ENCODE peak calls at places on chromosomes 11 and 22, in six cellular contexts. One of them, this sample, is unnamed.
A peak's percentile ranks its signal among the peaks of the same experiment; 100 is the strongest.

GRCh38 chr11:62124186-62125113 is 639 bp downstream of the INCENP start:
- DNase-seq in body of pancreas: peak; percentile 41
- DNase-seq in adrenal gland: no peak
- DNase-seq in CD8-positive, alpha-beta T cell: no peak
- DNase-seq in tibial nerve: no peak
- DNase-seq in colonic mucosa: peak; percentile 56
- DNase-seq in this sample: peak; percentile 22

GRCh38 chr11:94793822-94794221 is 25.7 kb downstream of the AMOTL1 start:
- DNase-seq in body of pancreas: no peak
- DNase-seq in adrenal gland: no peak
- DNase-seq in CD8-positive, alpha-beta T cell: no peak
- DNase-seq in tibial nerve: no peak
- DNase-seq in colonic mucosa: no peak
- DNase-seq in this sample: no peak

GRCh38 chr22:37353839-37354238 is 71.5 kb downstream of the CYTH4 start:
- DNase-seq in body of pancreas: no peak
- DNase-seq in adrenal gland: no peak
- DNase-seq in CD8-positive, alpha-beta T cell: no peak
- DNase-seq in tibial nerve: no peak
- DNase-seq in colonic mucosa: no peak
- DNase-seq in this sample: no peak

GRCh38 chr11:120130176-120130980 is 7.5 kb downstream of the TRIM29 start:
- DNase-seq in body of pancreas: no peak
- DNase-seq in adrenal gland: no peak
- DNase-seq in CD8-positive, alpha-beta T cell: no peak
- DNase-seq in tibial nerve: no peak
- DNase-seq in colonic mucosa: no peak
- DNase-seq in this sample: no peak

GRCh38 chr22:39179401-39179827 is 26.9 kb upstream of the CBX7 start:
- DNase-seq in body of pancreas: no peak
- DNase-seq in adrenal gland: no peak
- DNase-seq in CD8-positive, alpha-beta T cell: no peak
- DNase-seq in tibial nerve: no peak
- DNase-seq in colonic mucosa: no peak
- DNase-seq in this sample: no peak

GRCh38 chr22:50544746-50545253 is 899 bp upstream of the KLHDC7B start:
- DNase-seq in body of pancreas: no peak
- DNase-seq in adrenal gland: no peak
- DNase-seq in CD8-positive, alpha-beta T cell: no peak
- DNase-seq in tibial nerve: no peak
- DNase-seq in colonic mucosa: peak; percentile 62
- DNase-seq in this sample: no peak

GRCh38 chr22:37983860-37984791 is at the start of gene SOX10:
- DNase-seq in body of pancreas: no peak
- DNase-seq in adrenal gland: no peak
- DNase-seq in CD8-positive, alpha-beta T cell: no peak
- DNase-seq in tibial nerve: no peak
- DNase-seq in colonic mucosa: no peak
- DNase-seq in this sample: peak; percentile 61

GRCh38 chr11:88353835-88354496 is 16.4 kb upstream of the CTSC start:
- DNase-seq in body of pancreas: no peak
- DNase-seq in adrenal gland: no peak
- DNase-seq in CD8-positive, alpha-beta T cell: no peak
- DNase-seq in tibial nerve: no peak
- DNase-seq in colonic mucosa: no peak
- DNase-seq in this sample: no peak

GRCh38 chr11:8768625-8769333 is 86.2 kb downstream of the RPL27A start:
- DNase-seq in body of pancreas: peak; percentile 33
- DNase-seq in adrenal gland: peak; percentile 77
- DNase-seq in CD8-positive, alpha-beta T cell: no peak
- DNase-seq in tibial nerve: no peak
- DNase-seq in colonic mucosa: no peak
- DNase-seq in this sample: no peak

GRCh38 chr11:119091966-119092879 is 7.5 kb downstream of the HMBS start:
- DNase-seq in body of pancreas: no peak
- DNase-seq in adrenal gland: no peak
- DNase-seq in CD8-positive, alpha-beta T cell: no peak
- DNase-seq in tibial nerve: no peak
- DNase-seq in colonic mucosa: no peak
- DNase-seq in this sample: no peak

GRCh38 chr22:40368016-40368415 is 2.4 kb upstream of the SGSM3 start:
- DNase-seq in body of pancreas: no peak
- DNase-seq in adrenal gland: no peak
- DNase-seq in CD8-positive, alpha-beta T cell: no peak
- DNase-seq in tibial nerve: no peak
- DNase-seq in colonic mucosa: no peak
- DNase-seq in this sample: no peak

GRCh38 chr11:112412383-112412782 is 151.7 kb upstream of the PLET1 start:
- DNase-seq in body of pancreas: no peak
- DNase-seq in adrenal gland: no peak
- DNase-seq in CD8-positive, alpha-beta T cell: no peak
- DNase-seq in tibial nerve: no peak
- DNase-seq in colonic mucosa: no peak
- DNase-seq in this sample: no peak

GRCh38 chr11:66322732-66323427 is 6.0 kb upstream of the CD248 start:
- DNase-seq in body of pancreas: no peak
- DNase-seq in adrenal gland: peak; percentile 55
- DNase-seq in CD8-positive, alpha-beta T cell: no peak
- DNase-seq in tibial nerve: peak; percentile 59
- DNase-seq in colonic mucosa: no peak
- DNase-seq in this sample: no peak

GRCh38 chr22:31872209-31872608 is 72.1 kb upstream of the YWHAH start:
- DNase-seq in body of pancreas: no peak
- DNase-seq in adrenal gland: no peak
- DNase-seq in CD8-positive, alpha-beta T cell: peak; percentile 9
- DNase-seq in tibial nerve: no peak
- DNase-seq in colonic mucosa: no peak
- DNase-seq in this sample: no peak

GRCh38 chr11:109706940-109707339 is 284.9 kb downstream of the C11orf87 start:
- DNase-seq in body of pancreas: no peak
- DNase-seq in adrenal gland: no peak
- DNase-seq in CD8-positive, alpha-beta T cell: no peak
- DNase-seq in tibial nerve: no peak
- DNase-seq in colonic mucosa: no peak
- DNase-seq in this sample: no peak

GRCh38 chr11:25066706-25067105 is 569.9 kb downstream of the LUZP2 start:
- DNase-seq in body of pancreas: no peak
- DNase-seq in adrenal gland: no peak
- DNase-seq in CD8-positive, alpha-beta T cell: no peak
- DNase-seq in tibial nerve: no peak
- DNase-seq in colonic mucosa: no peak
- DNase-seq in this sample: no peak

GRCh38 chr22:21866821-21867527 is 471 bp downstream of the MAPK1 start:
- DNase-seq in body of pancreas: peak; percentile 34
- DNase-seq in adrenal gland: peak; percentile 43
- DNase-seq in CD8-positive, alpha-beta T cell: peak; percentile 24
- DNase-seq in tibial nerve: no peak
- DNase-seq in colonic mucosa: peak; percentile 38
- DNase-seq in this sample: peak; percentile 9

GRCh38 chr11:2178906-2179494 is 7.4 kb upstream of the TH start:
- DNase-seq in body of pancreas: no peak
- DNase-seq in adrenal gland: no peak
- DNase-seq in CD8-positive, alpha-beta T cell: no peak
- DNase-seq in tibial nerve: no peak
- DNase-seq in colonic mucosa: no peak
- DNase-seq in this sample: no peak

GRCh38 chr22:25903294-25903693 is 161.3 kb downstream of the MYO18B start:
- DNase-seq in body of pancreas: no peak
- DNase-seq in adrenal gland: no peak
- DNase-seq in CD8-positive, alpha-beta T cell: no peak
- DNase-seq in tibial nerve: no peak
- DNase-seq in colonic mucosa: no peak
- DNase-seq in this sample: peak; percentile 15

GRCh38 chr11:116882386-116882785 is 45.0 kb upstream of the APOA1 start:
- DNase-seq in body of pancreas: no peak
- DNase-seq in adrenal gland: no peak
- DNase-seq in CD8-positive, alpha-beta T cell: no peak
- DNase-seq in tibial nerve: no peak
- DNase-seq in colonic mucosa: no peak
- DNase-seq in this sample: no peak

GRCh38 chr22:45804986-45805325 is 133.3 kb downstream of the ATXN10 start:
- DNase-seq in body of pancreas: no peak
- DNase-seq in adrenal gland: no peak
- DNase-seq in CD8-positive, alpha-beta T cell: no peak
- DNase-seq in tibial nerve: no peak
- DNase-seq in colonic mucosa: no peak
- DNase-seq in this sample: no peak

GRCh38 chr11:121964591-121964990 is 151.4 kb downstream of the BLID start:
- DNase-seq in body of pancreas: no peak
- DNase-seq in adrenal gland: no peak
- DNase-seq in CD8-positive, alpha-beta T cell: no peak
- DNase-seq in tibial nerve: no peak
- DNase-seq in colonic mucosa: no peak
- DNase-seq in this sample: no peak

GRCh38 chr11:112993808-112994207 is 32.6 kb downstream of the NCAM1 start:
- DNase-seq in body of pancreas: no peak
- DNase-seq in adrenal gland: no peak
- DNase-seq in CD8-positive, alpha-beta T cell: no peak
- DNase-seq in tibial nerve: no peak
- DNase-seq in colonic mucosa: no peak
- DNase-seq in this sample: no peak

GRCh38 chr11:95232666-95233065 is 1.7 kb upstream of the SESN3 start:
- DNase-seq in body of pancreas: no peak
- DNase-seq in adrenal gland: no peak
- DNase-seq in CD8-positive, alpha-beta T cell: no peak
- DNase-seq in tibial nerve: no peak
- DNase-seq in colonic mucosa: no peak
- DNase-seq in this sample: no peak

GRCh38 chr11:125410091-125410490 is 86.0 kb downstream of the FEZ1 start:
- DNase-seq in body of pancreas: no peak
- DNase-seq in adrenal gland: no peak
- DNase-seq in CD8-positive, alpha-beta T cell: no peak
- DNase-seq in tibial nerve: no peak
- DNase-seq in colonic mucosa: no peak
- DNase-seq in this sample: peak; percentile 22

GRCh38 chr11:87301785-87302540 is 264.2 kb downstream of the TMEM135 start:
- DNase-seq in body of pancreas: no peak
- DNase-seq in adrenal gland: no peak
- DNase-seq in CD8-positive, alpha-beta T cell: no peak
- DNase-seq in tibial nerve: no peak
- DNase-seq in colonic mucosa: no peak
- DNase-seq in this sample: no peak

DNA sequence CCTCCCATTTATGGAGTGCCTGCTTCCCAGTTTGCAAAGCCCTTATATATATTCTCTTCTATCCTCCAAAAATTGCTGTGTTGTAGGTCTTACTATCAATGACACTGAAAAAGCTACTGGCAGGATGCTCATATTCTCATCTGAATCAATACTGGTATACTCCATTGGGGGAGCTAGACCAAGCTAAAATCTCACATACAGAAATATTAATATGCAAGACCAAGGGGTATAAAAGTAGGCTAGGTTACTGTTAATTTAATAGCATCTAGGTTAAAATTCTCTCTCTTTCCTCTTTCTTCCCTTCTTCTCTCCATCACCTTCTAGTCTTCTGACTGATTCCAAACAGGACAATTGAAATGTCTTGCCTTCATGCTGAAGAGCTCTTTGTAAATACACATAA is 17.1 kb upstream of the BDNF start:
- DNase-seq in body of pancreas: no peak
- DNase-seq in adrenal gland: no peak
- DNase-seq in CD8-positive, alpha-beta T cell: no peak
- DNase-seq in tibial nerve: no peak
- DNase-seq in colonic mucosa: no peak
- DNase-seq in this sample: no peak
- TF ChIP-seq CTCF in body of pancreas: no peak
- TF ChIP-seq CTCF in adrenal gland: no peak
- TF ChIP-seq CTCF in CD8-positive, alpha-beta T cell: no peak
- TF ChIP-seq CTCF in tibial nerve: no peak
- TF ChIP-seq CTCF in colonic mucosa: no peak
- TF ChIP-seq CTCF in this sample: peak; percentile 59

DNA sequence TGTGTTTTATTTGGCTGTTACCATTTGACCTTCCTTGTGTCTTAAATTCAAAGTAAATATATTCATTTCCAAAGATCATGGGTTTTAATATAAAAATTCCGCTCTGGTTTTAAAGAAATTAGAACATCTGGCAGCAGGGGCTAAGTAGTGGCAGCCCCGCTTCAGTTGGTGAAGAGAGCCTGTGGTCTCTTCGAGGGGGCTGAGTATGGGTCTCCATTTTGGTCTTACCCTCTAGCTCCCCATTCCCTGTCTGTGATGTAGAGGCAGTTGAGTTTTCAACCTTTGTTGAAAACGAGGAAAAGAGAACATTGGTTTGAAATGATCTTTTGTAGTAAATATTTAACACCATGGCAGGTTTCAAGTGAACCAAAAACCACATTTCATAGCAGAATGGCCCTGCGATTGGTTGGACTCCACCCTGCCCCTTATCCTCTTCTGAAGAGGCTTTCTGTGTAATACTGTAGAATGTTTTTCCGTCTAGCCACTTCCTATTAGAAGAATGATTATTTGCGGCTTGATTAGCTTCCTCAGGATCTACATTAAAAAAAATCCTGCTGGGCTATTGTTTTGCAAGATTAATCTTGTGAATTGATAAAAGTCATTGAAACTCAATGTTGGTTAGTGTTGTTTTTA is 17.7 kb downstream of the APLP2 start:
- DNase-seq in body of pancreas: no peak
- DNase-seq in adrenal gland: no peak
- DNase-seq in CD8-positive, alpha-beta T cell: no peak
- DNase-seq in tibial nerve: no peak
- DNase-seq in colonic mucosa: no peak
- DNase-seq in this sample: no peak
- TF ChIP-seq CTCF in body of pancreas: no peak
- TF ChIP-seq CTCF in adrenal gland: no peak
- TF ChIP-seq CTCF in CD8-positive, alpha-beta T cell: no peak
- TF ChIP-seq CTCF in tibial nerve: no peak
- TF ChIP-seq CTCF in colonic mucosa: no peak
- TF ChIP-seq CTCF in this sample: no peak

GRCh38 chr11:57662893-57663292 is 5.0 kb upstream of the ZDHHC5 start:
- DNase-seq in body of pancreas: no peak
- DNase-seq in adrenal gland: no peak
- DNase-seq in CD8-positive, alpha-beta T cell: no peak
- DNase-seq in tibial nerve: no peak
- DNase-seq in colonic mucosa: no peak
- DNase-seq in this sample: no peak
- TF ChIP-seq CTCF in body of pancreas: no peak
- TF ChIP-seq CTCF in adrenal gland: no peak
- TF ChIP-seq CTCF in CD8-positive, alpha-beta T cell: no peak
- TF ChIP-seq CTCF in tibial nerve: no peak
- TF ChIP-seq CTCF in colonic mucosa: no peak
- TF ChIP-seq CTCF in this sample: no peak

GRCh38 chr11:19313140-19313539 is 72.4 kb upstream of the E2F8 start:
- DNase-seq in body of pancreas: no peak
- DNase-seq in adrenal gland: no peak
- DNase-seq in CD8-positive, alpha-beta T cell: no peak
- DNase-seq in tibial nerve: no peak
- DNase-seq in colonic mucosa: no peak
- DNase-seq in this sample: no peak

GRCh38 chr11:19307498-19307897 is 66.8 kb upstream of the E2F8 start:
- DNase-seq in body of pancreas: no peak
- DNase-seq in adrenal gland: no peak
- DNase-seq in CD8-positive, alpha-beta T cell: no peak
- DNase-seq in tibial nerve: no peak
- DNase-seq in colonic mucosa: no peak
- DNase-seq in this sample: no peak

GRCh38 chr11:19315511-19315910 is 74.8 kb upstream of the E2F8 start:
- DNase-seq in body of pancreas: no peak
- DNase-seq in adrenal gland: no peak
- DNase-seq in CD8-positive, alpha-beta T cell: no peak
- DNase-seq in tibial nerve: no peak
- DNase-seq in colonic mucosa: no peak
- DNase-seq in this sample: no peak

GRCh38 chr11:19306570-19306969 is 65.8 kb upstream of the E2F8 start:
- DNase-seq in body of pancreas: no peak
- DNase-seq in adrenal gland: no peak
- DNase-seq in CD8-positive, alpha-beta T cell: no peak
- DNase-seq in tibial nerve: no peak
- DNase-seq in colonic mucosa: no peak
- DNase-seq in this sample: no peak

GRCh38 chr11:19311306-19312030 is 70.7 kb upstream of the E2F8 start:
- DNase-seq in body of pancreas: peak; percentile 75
- DNase-seq in adrenal gland: peak; percentile 85
- DNase-seq in CD8-positive, alpha-beta T cell: peak; percentile 26
- DNase-seq in tibial nerve: peak; percentile 95
- DNase-seq in colonic mucosa: peak; percentile 78
- DNase-seq in this sample: peak; percentile 89
- TF ChIP-seq CTCF in body of pancreas: peak; percentile 89
- TF ChIP-seq CTCF in adrenal gland: peak; percentile 86
- TF ChIP-seq CTCF in CD8-positive, alpha-beta T cell: peak; percentile 56
- TF ChIP-seq CTCF in tibial nerve: peak; percentile 78
- TF ChIP-seq CTCF in colonic mucosa: peak; percentile 82
- TF ChIP-seq CTCF in this sample: peak; percentile 82